ENCODE peak calls at places on chromosomes 3 and 15, in four cellular contexts. O is GM12878, G is H1, K is K562. E is an unnamed sample.

GRCh38 chr3:116050311-116050710 is 395.0 kb downstream of the LSAMP start:
- DNase-seq in O (no peak), G (no peak), K (no peak), E (no peak)

GRCh38 chr3:196976891-196977420 is 8.3 kb upstream of the PIGZ start:
- DNase-seq in O (no peak), G (no peak), K (no peak), E (no peak)

GRCh38 chr15:45469429-45469828 is 53.1 kb downstream of the SLC30A4 start:
- DNase-seq in O (no peak), G (no peak), K (no peak), E (no peak)

GRCh38 chr3:195613468-195614069 is 29.8 kb upstream of the APOD start:
- DNase-seq in O (no peak), G (no peak), K (no peak), E (no peak)

GRCh38 chr3:195421410-195421809 is 21.4 kb downstream of the ACAP2 start:
- DNase-seq in O (no peak), G (no peak), K (no peak), E (no peak)

GRCh38 chr15:83208357-83208661 is 686 bp upstream of the HDGFL3 start:
- DNase-seq in O (no peak), G (no peak), K (no peak), E (no peak)

GRCh38 chr3:5572168-5572567 is 384.7 kb downstream of the EDEM1 start:
- DNase-seq in O (no peak), G (no peak), K (no peak), E (no peak)

GRCh38 chr15:42120285-42120684 is 25.9 kb upstream of the PLA2G4D start:
- DNase-seq in O (no peak), G (no peak), K (no peak), E (no peak)

GRCh38 chr3:152289708-152290107 is 21.0 kb downstream of the MBNL1 start:
- DNase-seq in O (no peak), G (no peak), K (no peak), E (no peak)

GRCh38 chr15:38182900-38183299 is 69.7 kb upstream of the SPRED1 start:
- DNase-seq in O (no peak), G (no peak), K (no peak), E (no peak)

GRCh38 chr3:151578495-151578894 is 117.6 kb upstream of the IGSF10 start:
- DNase-seq in O (no peak), G (no peak), K (peak), E (no peak)

GRCh38 chr3:119498188-119498987 is at the start of gene TIMMDC1:
- DNase-seq in O (peak), G (peak), K (peak), E (peak)

GRCh38 chr15:59792359-59792758 is 103.2 kb upstream of the BNIP2 start:
- DNase-seq in O (no peak), G (no peak), K (no peak), E (no peak)

GRCh38 chr3:49844464-49845183 is 11.7 kb downstream of the TRAIP start:
- DNase-seq in O (no peak), G (no peak), K (no peak), E (peak)

GRCh38 chr15:71080705-71081104 is 34.6 kb upstream of the THSD4 start:
- DNase-seq in O (peak), G (no peak), K (no peak), E (no peak)

GRCh38 chr3:1987983-1988382 is 110.7 kb upstream of the CNTN4 start:
- DNase-seq in O (no peak), G (no peak), K (no peak), E (no peak)

GRCh38 chr3:29409409-29409808 is 128.5 kb downstream of the RBMS3 start:
- DNase-seq in O (no peak), G (no peak), K (no peak), E (no peak)

GRCh38 chr15:69338535-69339213 is 40.0 kb downstream of the PAQR5 start:
- DNase-seq in O (no peak), G (no peak), K (no peak), E (no peak)

GRCh38 chr15:62115847-62116246 is 49.1 kb downstream of the C2CD4A start:
- DNase-seq in O (no peak), G (no peak), K (no peak), E (peak)

GRCh38 chr3:39601241-39601640 is 133.8 kb downstream of the MOBP start:
- DNase-seq in O (no peak), G (no peak), K (no peak), E (no peak)

GRCh38 chr3:30004481-30004880 is 601.9 kb upstream of the TGFBR2 start:
- DNase-seq in O (no peak), G (no peak), K (no peak), E (no peak)

GRCh38 chr15:32746116-32746857 is 28.5 kb downstream of the GREM1 start:
- DNase-seq in O (no peak), G (no peak), K (no peak), E (no peak)

GRCh38 chr3:29758108-29759020 is 477.5 kb downstream of the RBMS3 start:
- DNase-seq in O (no peak), G (no peak), K (no peak), E (no peak)

GRCh38 chr15:72902245-72902928 is 118.8 kb upstream of the ADPGK start:
- DNase-seq in O (no peak), G (no peak), K (no peak), E (no peak)

GRCh38 chr15:70690491-70691281 is 72.7 kb downstream of the UACA start:
- DNase-seq in O (no peak), G (no peak), K (no peak), E (peak)

GRCh38 chr3:111902534-111902933 is 43.5 kb downstream of the PHLDB2 start:
- DNase-seq in O (no peak), G (no peak), K (no peak), E (no peak)

GRCh38 chr15:52440414-52440813 is 88.3 kb downstream of the MYO5A start:
- DNase-seq in O (no peak), G (no peak), K (no peak), E (peak)

GRCh38 chr3:129224984-129225393 is 24.4 kb upstream of the COPG1 start:
- DNase-seq in O (no peak), G (no peak), K (no peak), E (peak)

GRCh38 chr3:48187579-48188265 is 495 bp downstream of the CDC25A start:
- DNase-seq in O (no peak), G (peak), K (peak), E (no peak)

GRCh38 chr15:59315914-59316428 is 56.7 kb downstream of the MYO1E start:
- DNase-seq in O (no peak), G (no peak), K (no peak), E (no peak)

GRCh38 chr15:81106560-81106959 is 27.5 kb upstream of the CFAP161 start:
- DNase-seq in O (peak), G (peak), K (peak), E (peak)

GRCh38 chr3:166187237-166187636 is 350.0 kb upstream of the BCHE start:
- DNase-seq in O (no peak), G (no peak), K (no peak), E (no peak)

GRCh38 chr3:105956311-105956710 is 87.5 kb upstream of the CBLB start:
- DNase-seq in O (no peak), G (no peak), K (no peak), E (no peak)

GRCh38 chr3:186318135-186318534 is 43.9 kb downstream of the DGKG start:
- DNase-seq in O (no peak), G (no peak), K (no peak), E (peak)

GRCh38 chr3:186314896-186315295 is 47.1 kb downstream of the DGKG start:
- DNase-seq in O (no peak), G (no peak), K (no peak), E (no peak)

GRCh38 chr3:186316666-186317260 is 45.3 kb downstream of the DGKG start:
- DNase-seq in O (no peak), G (no peak), K (no peak), E (peak)

GRCh38 chr3:186317478-186317877 is 44.6 kb downstream of the DGKG start:
- DNase-seq in O (no peak), G (no peak), K (no peak), E (no peak)

GRCh38 chr3:186315581-186316354 is 46.3 kb downstream of the DGKG start:
- DNase-seq in O (no peak), G (no peak), K (no peak), E (no peak)
- TF ChIP-seq TAF1 in O (no peak), G (no peak), K (no peak), E (no peak)

DNA sequence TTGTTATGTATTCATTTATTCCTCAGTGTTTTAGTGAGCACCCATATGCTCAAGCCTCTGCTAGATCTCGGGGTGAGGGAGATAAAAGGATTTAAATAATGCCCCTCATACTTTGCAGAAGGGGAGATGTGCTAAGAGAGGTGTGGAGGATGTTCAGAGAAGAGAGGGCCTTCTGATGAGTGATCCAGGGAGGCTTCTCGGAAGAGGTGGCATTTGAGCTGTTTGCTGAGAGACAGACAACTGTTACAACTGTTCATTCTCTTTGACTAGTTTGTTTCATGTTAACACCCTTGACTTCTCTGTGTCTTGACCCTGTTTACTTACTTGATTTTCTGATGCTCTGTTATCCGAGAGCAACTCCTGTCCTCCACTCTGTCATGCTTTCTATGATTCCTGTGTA is 34.5 kb downstream of the MFSD1 start:
- DNase-seq in O (no peak), G (no peak), K (no peak), E (no peak)
- TF ChIP-seq CEBPB in O (no peak), G (no peak), K (no peak), E (no peak)

GRCh38 chr3:155555479-155556065 is 189.3 kb downstream of the PLCH1 start:
- DNase-seq in O (no peak), G (no peak), K (no peak), E (no peak)
- TF ChIP-seq TAF1 in O (no peak), G (no peak), K (no peak), E (no peak)

DNA sequence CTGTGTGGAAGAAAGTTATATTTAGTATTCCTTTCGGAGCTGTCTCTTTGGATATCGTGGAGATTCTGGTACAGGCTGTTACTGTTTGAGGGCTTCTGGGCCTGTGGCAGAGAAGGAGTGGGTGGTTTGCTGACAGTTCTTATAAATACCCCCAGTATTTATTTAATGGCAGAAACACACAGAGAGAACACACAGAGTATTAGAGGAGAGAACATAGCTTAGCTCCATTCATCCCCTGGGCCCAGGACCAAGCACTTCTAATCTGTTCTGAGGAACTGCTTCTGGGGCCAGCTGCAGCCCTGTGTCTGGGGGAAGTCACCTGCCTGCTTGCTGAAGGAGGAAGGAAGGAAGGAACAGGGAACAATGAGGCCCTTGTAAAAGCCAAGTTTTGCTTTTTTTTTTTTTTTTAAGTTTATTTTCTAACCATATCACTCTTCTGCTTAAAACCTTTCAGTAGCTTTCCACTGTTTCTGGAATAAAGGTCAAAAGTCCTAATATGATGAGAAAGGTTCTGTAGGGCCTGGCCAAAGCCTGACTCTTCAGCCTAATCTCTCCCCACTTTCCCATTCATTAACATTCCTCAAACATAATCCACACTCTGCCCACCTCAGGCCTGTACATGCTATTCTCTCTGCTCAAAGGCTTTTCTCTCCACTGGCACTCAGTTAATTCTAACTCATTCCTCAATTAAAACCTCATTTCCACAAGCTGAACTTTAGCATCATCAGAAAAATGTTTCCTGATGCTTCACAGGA is 11.8 kb upstream of the PP2D1 start:
- DNase-seq in O (no peak), G (no peak), K (no peak), E (no peak)
- TF ChIP-seq CEBPB in O (no peak), G (no peak), K (no peak), E (no peak)